ENCODE peak calls at places on chromosomes 12 and 14, in five cellular contexts. O is Right ventricle myocardium inferior; P is activated CD8-positive, alpha-beta memory T cell treated with anti-CD3 and anti-CD28 coated beads, Interleukin-2, amount 10 ng/mL, durations not matched to agents 7 days and 5 days; Y is left colon; R is naive thymus-derived CD8-positive, alpha-beta T cell. L is an unnamed sample.

GRCh38 chr12:124115976-124116690 is 143.1 kb downstream of the ZNF664 start:
- ATAC-seq in O (no peak), P (no peak), Y (no peak), R (no peak), L (no peak)

GRCh38 chr14:52266179-52266578 is 1.3 kb upstream of the PTGDR start:
- ATAC-seq in O (peak; percentile 88), P (no peak), Y (no peak), R (no peak), L (peak; percentile 79)

GRCh38 chr14:24705840-24706239 is 71.8 kb upstream of the GZMB start:
- ATAC-seq in O (no peak), P (no peak), Y (no peak), R (no peak), L (no peak)

GRCh38 chr12:80269953-80270552 is 170.7 kb downstream of the OTOGL start:
- ATAC-seq in O (peak; percentile 46), P (no peak), Y (no peak), R (no peak), L (peak; percentile 41)

GRCh38 chr12:113086249-113087164 is 30.0 kb downstream of the DTX1 start:
- ATAC-seq in O (no peak), P (peak; percentile 28), Y (peak; percentile 21), R (peak; percentile 54), L (no peak)

GRCh38 chr12:45669093-45669492 is 60.4 kb upstream of the ARID2 start:
- ATAC-seq in O (no peak), P (peak; percentile 80), Y (peak; percentile 27), R (peak; percentile 61), L (no peak)

GRCh38 chr14:94102768-94103482 is 7.6 kb upstream of the IFI27 start:
- ATAC-seq in O (no peak), P (no peak), Y (peak; percentile 91), R (no peak), L (no peak)

GRCh38 chr12:1197264-1198018 is 206.4 kb downstream of the ERC1 start:
- ATAC-seq in O (no peak), P (no peak), Y (no peak), R (no peak), L (no peak)

GRCh38 chr14:89540830-89541470 is 123.9 kb upstream of the FOXN3 start:
- ATAC-seq in O (no peak), P (no peak), Y (no peak), R (no peak), L (no peak)

GRCh38 chr12:101759396-101760047 is 20.3 kb upstream of the SYCP3 start:
- ATAC-seq in O (no peak), P (no peak), Y (peak; percentile 67), R (peak; percentile 52), L (no peak)

GRCh38 chr12:93802698-93803097 is 125.5 kb downstream of the CRADD start:
- ATAC-seq in O (peak; percentile 47), P (no peak), Y (no peak), R (no peak), L (no peak)